ENCODE peak calls at places on chromosome 4, in five cellular contexts. D is NCI-H1436; O is astrocyte; F is activated T-helper 1 cell treated with anti-CD3 and anti-CD28 coated beads, Interleukin-12 subunit alpha, Interleukin-12 subunit beta, Interleukin-2, Interleukin-4 antibody, amounts not matched to agents 30 ng/mL and 10 ng/mL and 1 ng/mL, durations not matched to agents 14 hours and 24 hours and 36 hours; G is hypothalamus. U is an unnamed sample.

GRCh38 chr4:185115827-185116232 is 27.2 kb upstream of the SLC25A4 start:
- DNase-seq in G (no peak), D (no peak), F (no peak), O (peak; percentile 81), U (no peak)

GRCh38 chr4:152528060-152528459 is 7.8 kb downstream of the FBXW7 start:
- DNase-seq in D (no peak), F (no peak), G (no peak), O (no peak), U (no peak)

GRCh38 chr4:165131247-165131832 is 18.7 kb upstream of the TMEM192 start:
- DNase-seq in O (no peak), D (peak; percentile 62), F (peak; percentile 65), G (peak; percentile 13), U (peak; percentile 75)

GRCh38 chr4:121765368-121765705 is 373 bp upstream of the SMIM43 start:
- DNase-seq in D (no peak), O (no peak), G (no peak), F (no peak), U (no peak)

GRCh38 chr4:103002551-103002950 is 17.0 kb downstream of the SLC9B1 start:
- DNase-seq in F (no peak), G (no peak), D (no peak), O (peak; percentile 12), U (no peak)

GRCh38 chr4:67927251-67927650 is 36.0 kb downstream of the TMPRSS11A start:
- DNase-seq in F (no peak), G (no peak), D (no peak), O (no peak), U (no peak)

GRCh38 chr4:13642576-13642975 is 15.1 kb upstream of the BOD1L1 start:
- DNase-seq in D (no peak), G (no peak), F (no peak), O (peak; percentile 47), U (no peak)

GRCh38 chr4:78922207-78922606 is 17.0 kb downstream of the PAQR3 start:
- DNase-seq in G (no peak), D (no peak), F (no peak), O (peak; percentile 54), U (no peak)

GRCh38 chr4:102787096-102787867 is 26.5 kb upstream of the MANBA start:
- DNase-seq in O (peak; percentile 58), D (no peak), F (no peak), G (no peak), U (no peak)

GRCh38 chr4:67680568-67681222 is 20.3 kb downstream of the UBA6 start:
- DNase-seq in G (no peak), D (no peak), O (peak; percentile 20), F (no peak), U (no peak)

GRCh38 chr4:2336659-2337058 is 74.8 kb upstream of the MXD4 start:
- DNase-seq in D (no peak), G (no peak), F (no peak), O (no peak), U (no peak)

GRCh38 chr4:21979196-21979595 is 30.6 kb upstream of the KCNIP4 start:
- DNase-seq in D (no peak), F (no peak), G (no peak), O (no peak), U (no peak)

GRCh38 chr4:67929447-67929846 is 33.8 kb downstream of the TMPRSS11A start:
- DNase-seq in O (peak; percentile 68), F (no peak), D (no peak), G (no peak), U (no peak)

GRCh38 chr4:91525627-91526026 is 778.1 kb upstream of the GRID2 start:
- DNase-seq in D (no peak), F (no peak), G (no peak), O (no peak), U (no peak)

GRCh38 chr4:94458682-94459081 is 6.9 kb downstream of the PDLIM5 start:
- DNase-seq in G (no peak), O (no peak), D (no peak), F (no peak), U (no peak)

GRCh38 chr4:39855909-39856512 is 121.7 kb downstream of the PDS5A start:
- DNase-seq in G (no peak), F (no peak), D (no peak), O (peak; percentile 32), U (no peak)

GRCh38 chr4:28391877-28392276 is 1531.2 kb downstream of the STIM2 start:
- DNase-seq in O (no peak), G (no peak), F (no peak), D (no peak), U (no peak)

GRCh38 chr4:101807351-101807750 is 16.8 kb downstream of the BANK1 start:
- DNase-seq in O (no peak), G (no peak), F (no peak), D (no peak), U (no peak)

U was measured in activated CD4-positive, alpha-beta memory T cell treated with anti-CD3 and anti-CD28 coated beads, Interleukin-2, amount 10 ng/mL, durations not matched to agents 7 days and 5 days.